ENCODE peak calls at places on chromosomes 12 and 14, in five cellular contexts. C is HepG2, J is ovary, Q is RWPE1, R is BJ. N is an unnamed sample.

GRCh38 chr12:50224026-50224692 is 57.0 kb upstream of the CERS5 start:
- DNase-seq in C (peak), J (no peak), Q (peak), R (no peak), N (peak)

GRCh38 chr14:105051182-105052109 is 13.8 kb downstream of the GPR132 start:
- DNase-seq in C (no peak), J (no peak), Q (no peak), R (no peak), N (no peak)

GRCh38 chr12:132009336-132009859 is 59.7 kb downstream of the EP400 start:
- DNase-seq in C (no peak), J (no peak), Q (no peak), R (no peak), N (no peak)

GRCh38 chr14:73287071-73287470 is 49.8 kb downstream of the PAPLN start:
- DNase-seq in C (no peak), J (no peak), Q (no peak), R (no peak), N (no peak)

GRCh38 chr12:80513211-80513610 is 69.2 kb downstream of the PTPRQ start:
- DNase-seq in C (no peak), J (no peak), Q (no peak), R (no peak), N (no peak)

GRCh38 chr12:92729773-92730305 is 27.1 kb downstream of the PLEKHG7 start:
- DNase-seq in C (no peak), J (no peak), Q (no peak), R (no peak), N (no peak)

GRCh38 chr12:63028951-63029350 is 94.0 kb upstream of the PPM1H start:
- DNase-seq in C (no peak), J (no peak), Q (no peak), R (no peak), N (no peak)

GRCh38 chr12:113222730-113223531 is 1.7 kb downstream of the TPCN1 start:
- DNase-seq in C (peak), J (peak), Q (peak), R (peak), N (peak)

GRCh38 chr12:45730842-45731336 is 1.4 kb downstream of the ARID2 start:
- DNase-seq in C (peak), J (no peak), Q (peak), R (no peak), N (no peak)

GRCh38 chr12:98870521-98870920 is 225.4 kb downstream of the APAF1 start:
- DNase-seq in C (no peak), J (no peak), Q (no peak), R (no peak), N (no peak)

GRCh38 chr12:123741937-123742572 is 20.0 kb upstream of the DNAH10 start:
- DNase-seq in C (no peak), J (no peak), Q (no peak), R (no peak), N (no peak)

GRCh38 chr12:26241095-26241494 is 45.7 kb downstream of the SSPN start:
- DNase-seq in C (no peak), J (no peak), Q (no peak), R (no peak), N (no peak)

GRCh38 chr12:97643961-97644360 is 181.4 kb downstream of the RMST start:
- DNase-seq in C (no peak), J (no peak), Q (no peak), R (no peak), N (no peak)

GRCh38 chr12:12645485-12645884 is 33.8 kb downstream of the CREBL2 start:
- DNase-seq in C (peak), J (no peak), Q (peak), R (no peak), N (peak)

GRCh38 chr12:11854011-11854499 is 204.6 kb downstream of the ETV6 start:
- DNase-seq in C (no peak), J (no peak), Q (no peak), R (no peak), N (no peak)

GRCh38 chr12:109655578-109655977 is 58.0 kb upstream of the FAM222A start:
- DNase-seq in C (no peak), J (no peak), Q (no peak), R (no peak), N (no peak)

GRCh38 chr12:79983969-79984629 is 49.2 kb upstream of the PPP1R12A start:
- DNase-seq in C (no peak), J (no peak), Q (peak), R (peak), N (no peak)

GRCh38 chr12:47276253-47277070 is 196.7 kb upstream of the AMIGO2 start:
- DNase-seq in C (peak), J (no peak), Q (peak), R (peak), N (peak)

DNA sequence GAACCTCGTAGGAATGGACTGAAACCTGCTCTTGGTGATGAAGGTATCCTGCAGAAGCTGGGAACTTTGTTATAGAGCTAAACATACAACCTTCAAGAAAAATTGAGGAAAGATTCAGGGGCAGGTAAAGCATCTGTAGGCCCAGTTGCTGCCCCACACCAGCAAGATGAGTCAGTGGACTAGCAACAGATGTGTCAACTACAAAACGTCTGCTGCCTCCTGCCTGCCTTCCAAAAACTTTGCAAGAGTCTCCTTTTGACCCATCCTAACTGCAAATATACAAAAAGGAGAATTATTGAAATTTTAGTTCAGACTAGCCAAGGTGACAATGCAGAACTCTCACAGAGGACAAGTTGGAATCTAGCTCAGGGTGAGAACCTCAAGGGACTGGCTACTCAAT is 60.9 kb upstream of the TMTC1 start:
- DNase-seq in C (no peak), J (no peak), Q (no peak), R (no peak), N (no peak)
- TF ChIP-seq CTCF in C (no peak), J (no peak), Q (no peak), R (no peak), N (no peak)

GRCh38 chr12:3797649-3798048 is 44.7 kb upstream of the CRACR2A start:
- DNase-seq in C (no peak), J (no peak), Q (no peak), R (no peak), N (peak)
- TF ChIP-seq CTCF in C (no peak), J (no peak), Q (no peak), R (no peak), N (no peak)

DNA sequence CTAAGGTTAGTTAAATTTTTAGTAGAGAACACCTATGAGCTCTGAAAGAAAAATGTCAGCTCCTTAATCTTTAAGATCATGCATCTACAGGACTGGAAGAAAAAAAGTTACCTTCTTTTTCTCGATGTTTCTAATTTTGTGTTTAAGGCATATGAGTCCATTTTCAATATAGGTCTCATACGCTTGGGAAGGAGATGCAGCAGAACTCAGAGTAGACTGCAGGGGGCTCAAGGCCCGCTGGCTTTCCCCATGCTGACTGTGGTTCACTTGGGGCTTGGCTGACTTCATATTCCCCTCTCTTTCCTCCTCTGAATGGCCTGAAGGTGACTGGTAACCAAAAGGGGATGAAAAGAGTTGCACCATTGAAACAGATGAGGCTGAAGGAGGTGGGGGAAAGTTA is 1.5 kb downstream of the CAPRIN2 start:
- DNase-seq in C (peak), J (no peak), Q (peak), R (no peak), N (peak)
- TF ChIP-seq CTCF in C (peak), J (no peak), Q (peak), R (peak), N (peak)

GRCh38 chr12:100926669-100927248 is 132.2 kb downstream of the ANO4 start:
- DNase-seq in C (peak), J (no peak), Q (peak), R (no peak), N (peak)
- TF ChIP-seq CTCF in C (peak), J (no peak), Q (no peak), R (peak), N (peak)